ENCODE peak calls at places on chromosomes 13 and 19, in five cellular contexts. One of them, this sample, is unnamed. For H3K4me1, the result is how much of the 10 kb centered on the place peaks cover.

GRCh38 chr19:48975947-48976847 is 11.1 kb downstream of the FTL start:
- DNase-seq in uterus: no peak
- DNase-seq in tibial nerve: no peak
- DNase-seq in GM23248: peak
- DNase-seq in Panc1: no peak
- DNase-seq in this sample: no peak

GRCh38 chr19:52651956-52652355 is 13.8 kb upstream of the ZNF83 start:
- DNase-seq in Panc1: no peak
- DNase-seq in GM23248: no peak
- DNase-seq in tibial nerve: no peak
- DNase-seq in uterus: no peak
- DNase-seq in this sample: no peak

GRCh38 chr13:23050126-23050525 is 130.7 kb upstream of the SGCG start:
- DNase-seq in Panc1: no peak
- DNase-seq in uterus: no peak
- DNase-seq in GM23248: no peak
- DNase-seq in tibial nerve: no peak
- DNase-seq in this sample: no peak

GRCh38 chr13:27927444-27928352 is 7.9 kb downstream of the PDX1 start:
- DNase-seq in uterus: no peak
- DNase-seq in tibial nerve: no peak
- DNase-seq in Panc1: no peak
- DNase-seq in GM23248: no peak
- DNase-seq in this sample: no peak

GRCh38 chr13:83877901-83878300 is 4.4 kb downstream of the SLITRK1 start:
- DNase-seq in Panc1: no peak
- DNase-seq in GM23248: no peak
- DNase-seq in tibial nerve: no peak
- DNase-seq in uterus: no peak
- DNase-seq in this sample: no peak

GRCh38 chr19:30669329-30670010 is 297.3 kb downstream of the ZNF536 start:
- DNase-seq in uterus: peak
- DNase-seq in Panc1: peak
- DNase-seq in tibial nerve: peak
- DNase-seq in GM23248: peak
- DNase-seq in this sample: no peak

GRCh38 chr13:37241786-37242185 is 136.3 kb upstream of the CSNK1A1L start:
- DNase-seq in tibial nerve: no peak
- DNase-seq in Panc1: no peak
- DNase-seq in uterus: no peak
- DNase-seq in GM23248: no peak
- DNase-seq in this sample: no peak

GRCh38 chr13:20128459-20128927 is 32.4 kb downstream of the GJA3 start:
- DNase-seq in tibial nerve: no peak
- DNase-seq in Panc1: no peak
- DNase-seq in uterus: no peak
- DNase-seq in GM23248: no peak
- DNase-seq in this sample: no peak

GRCh38 chr19:2451138-2451537 is 5.6 kb downstream of the LMNB2 start:
- DNase-seq in uterus: no peak
- DNase-seq in tibial nerve: no peak
- DNase-seq in Panc1: no peak
- DNase-seq in GM23248: no peak
- DNase-seq in this sample: no peak

GRCh38 chr13:37868691-37869505 is 674 bp downstream of the TRPC4 start:
- DNase-seq in Panc1: no peak
- DNase-seq in uterus: no peak
- DNase-seq in tibial nerve: no peak
- DNase-seq in GM23248: peak
- DNase-seq in this sample: no peak

GRCh38 chr13:95784161-95784880 is 107.4 kb downstream of the DNAJC3 start:
- DNase-seq in Panc1: no peak
- DNase-seq in GM23248: peak
- DNase-seq in uterus: no peak
- DNase-seq in tibial nerve: no peak
- DNase-seq in this sample: no peak

GRCh38 chr13:29187584-29187983 is 367.4 kb downstream of the MTUS2 start:
- DNase-seq in Panc1: no peak
- DNase-seq in tibial nerve: no peak
- DNase-seq in uterus: no peak
- DNase-seq in GM23248: no peak
- DNase-seq in this sample: no peak

DNA sequence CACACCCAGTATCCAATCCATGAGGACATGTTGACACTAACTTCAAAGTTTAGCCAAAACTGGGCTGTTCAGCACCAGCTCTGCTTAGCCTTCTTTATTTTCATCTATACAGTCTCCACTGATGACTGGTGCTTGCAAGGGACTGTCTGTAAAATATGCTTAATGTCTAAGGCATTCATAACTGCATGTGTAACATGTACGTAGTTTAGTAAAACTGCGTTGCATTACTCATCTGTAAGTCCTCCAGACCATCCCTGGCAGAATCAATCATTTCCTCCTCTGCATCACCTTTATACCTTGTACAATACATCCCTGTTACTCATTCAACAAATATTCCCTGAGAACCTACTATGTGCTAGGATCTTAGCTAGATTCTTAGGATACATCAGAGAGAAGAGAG is 362.1 kb downstream of the MTUS2 start:
- DNase-seq in Panc1: no peak
- DNase-seq in tibial nerve: no peak
- DNase-seq in GM23248: no peak
- DNase-seq in uterus: no peak
- DNase-seq in this sample: no peak
- H3K4me1 ChIP-seq in Panc1: under half
- H3K4me1 ChIP-seq in tibial nerve: under half
- H3K4me1 ChIP-seq in GM23248: under half
- H3K4me1 ChIP-seq in uterus: under half
- H3K4me1 ChIP-seq in this sample: under half

DNA sequence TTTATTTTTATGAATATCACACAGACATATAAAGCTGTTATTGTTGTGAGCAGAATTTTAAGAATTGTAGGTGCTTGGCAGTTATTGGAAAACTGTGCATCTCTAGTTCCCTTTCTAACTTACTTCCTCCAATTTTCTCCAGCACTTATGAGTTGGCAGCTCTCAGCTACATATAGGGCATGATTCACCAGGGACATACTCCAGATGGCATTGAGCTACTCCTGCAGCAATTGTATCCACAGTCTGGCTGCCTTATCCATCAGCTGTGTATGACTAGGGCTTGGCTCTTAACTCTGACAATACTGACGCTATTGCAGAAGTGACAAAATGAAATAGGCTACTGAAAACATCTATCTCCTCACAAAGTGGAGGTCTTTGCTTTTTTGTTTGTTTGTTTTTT is 276.7 kb downstream of the POU4F1 start:
- DNase-seq in uterus: no peak
- DNase-seq in Panc1: no peak
- DNase-seq in GM23248: peak
- DNase-seq in tibial nerve: no peak
- DNase-seq in this sample: no peak
- H3K4me1 ChIP-seq in uterus: under half
- H3K4me1 ChIP-seq in Panc1: under half
- H3K4me1 ChIP-seq in GM23248: under half
- H3K4me1 ChIP-seq in tibial nerve: under half
- H3K4me1 ChIP-seq in this sample: under half

DNA sequence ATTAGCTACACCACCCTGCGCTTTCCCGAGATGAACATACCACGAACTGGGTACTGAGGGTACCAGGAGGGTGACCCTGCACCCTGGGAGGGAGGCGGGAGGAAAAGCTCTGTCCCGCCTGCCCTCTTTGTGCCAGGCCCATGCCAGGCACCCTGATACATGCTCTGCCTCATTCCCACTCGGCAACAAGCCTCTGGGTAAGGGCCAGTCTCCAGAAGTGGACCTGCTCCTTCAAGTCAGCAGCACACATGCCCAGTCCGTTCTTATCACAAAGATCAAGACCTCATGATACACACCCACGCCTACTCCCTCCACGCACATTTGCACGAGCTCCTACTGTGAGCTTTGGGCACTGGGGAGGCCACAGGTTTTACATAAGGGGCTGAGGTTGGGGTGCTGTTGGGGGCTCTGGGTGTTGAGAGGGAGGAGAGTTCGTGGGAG is 2.0 kb upstream of the FFAR1 start:
- DNase-seq in GM23248: no peak
- DNase-seq in uterus: no peak
- DNase-seq in Panc1: no peak
- DNase-seq in tibial nerve: no peak
- DNase-seq in this sample: no peak
- H3K4me1 ChIP-seq in GM23248: under half
- H3K4me1 ChIP-seq in uterus: under half
- H3K4me1 ChIP-seq in Panc1: under half
- H3K4me1 ChIP-seq in tibial nerve: under half
- H3K4me1 ChIP-seq in this sample: under half

DNA sequence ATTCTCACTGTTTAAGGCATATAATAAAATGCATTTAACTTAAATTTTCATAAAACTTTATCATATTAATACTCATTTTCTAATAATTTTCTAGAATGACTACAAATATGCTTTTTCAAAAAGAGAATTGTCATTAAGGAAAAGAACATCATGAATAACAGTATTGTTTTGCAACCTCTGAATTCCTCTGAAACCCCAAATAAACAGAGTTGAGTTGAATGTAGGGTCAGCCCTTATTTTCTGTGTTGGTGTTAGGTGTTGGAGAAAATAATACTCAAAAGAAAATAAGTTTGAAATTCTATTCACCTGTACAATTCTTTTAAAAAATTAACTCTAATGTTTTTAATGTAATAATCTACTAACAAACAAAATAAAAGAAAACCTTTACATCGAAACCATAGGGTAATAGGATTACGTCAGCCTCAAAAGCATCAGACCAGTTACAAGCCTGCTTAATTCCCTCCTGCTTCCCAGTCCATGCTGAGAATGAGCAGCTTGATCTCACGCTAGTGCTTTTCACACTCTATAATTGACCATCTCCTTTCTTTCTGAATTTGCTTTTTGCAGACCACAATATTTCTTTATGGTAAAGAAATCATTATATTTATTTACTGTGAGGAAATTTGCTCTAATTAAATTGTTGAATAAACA is 160.9 kb downstream of the PCDH9 start:
- DNase-seq in tibial nerve: no peak
- DNase-seq in GM23248: no peak
- DNase-seq in uterus: no peak
- DNase-seq in Panc1: no peak
- DNase-seq in this sample: no peak
- H3K4me1 ChIP-seq in tibial nerve: under half
- H3K4me1 ChIP-seq in GM23248: under half
- H3K4me1 ChIP-seq in uterus: under half
- H3K4me1 ChIP-seq in Panc1: under half
- H3K4me1 ChIP-seq in this sample: under half